ENCODE peak calls at places on chromosome 2, in four cellular contexts. One of them, this sample, is unnamed.

GRCh38 chr2:200444530-200444929 is 65.3 kb downstream of the KCTD18 start:
- DNase-seq in heart right ventricle: no peak
- DNase-seq in activated CD4-positive, alpha-beta T cell treated with anti-CD3 and anti-CD28 coated beads, Interleukin-2, amount 10 ng/mL, durations not matched to agents 24 days and 14 days: no peak
- DNase-seq in EH: no peak
- DNase-seq in this sample: no peak

GRCh38 chr2:231528636-231529030 is 1.6 kb downstream of the NMUR1 start:
- DNase-seq in heart right ventricle: no peak
- DNase-seq in activated CD4-positive, alpha-beta T cell treated with anti-CD3 and anti-CD28 coated beads, Interleukin-2, amount 10 ng/mL, durations not matched to agents 24 days and 14 days: no peak
- DNase-seq in EH: no peak
- DNase-seq in this sample: no peak

GRCh38 chr2:46294185-46294836 is 2.9 kb upstream of the EPAS1 start:
- DNase-seq in heart right ventricle: no peak
- DNase-seq in activated CD4-positive, alpha-beta T cell treated with anti-CD3 and anti-CD28 coated beads, Interleukin-2, amount 10 ng/mL, durations not matched to agents 24 days and 14 days: peak
- DNase-seq in EH: peak
- DNase-seq in this sample: peak

GRCh38 chr2:143905587-143905986 is 614.3 kb downstream of the ZEB2 start:
- DNase-seq in heart right ventricle: no peak
- DNase-seq in activated CD4-positive, alpha-beta T cell treated with anti-CD3 and anti-CD28 coated beads, Interleukin-2, amount 10 ng/mL, durations not matched to agents 24 days and 14 days: no peak
- DNase-seq in EH: no peak
- DNase-seq in this sample: no peak

GRCh38 chr2:29225814-29226213 is 110.6 kb downstream of the CLIP4 start:
- DNase-seq in heart right ventricle: no peak
- DNase-seq in activated CD4-positive, alpha-beta T cell treated with anti-CD3 and anti-CD28 coated beads, Interleukin-2, amount 10 ng/mL, durations not matched to agents 24 days and 14 days: no peak
- DNase-seq in EH: no peak
- DNase-seq in this sample: no peak

GRCh38 chr2:62785216-62785615 is 79.7 kb downstream of the EHBP1 start:
- DNase-seq in heart right ventricle: no peak
- DNase-seq in activated CD4-positive, alpha-beta T cell treated with anti-CD3 and anti-CD28 coated beads, Interleukin-2, amount 10 ng/mL, durations not matched to agents 24 days and 14 days: no peak
- DNase-seq in EH: peak
- DNase-seq in this sample: no peak

GRCh38 chr2:65027611-65028244 is 28.5 kb upstream of the CEP68 start:
- DNase-seq in heart right ventricle: no peak
- DNase-seq in activated CD4-positive, alpha-beta T cell treated with anti-CD3 and anti-CD28 coated beads, Interleukin-2, amount 10 ng/mL, durations not matched to agents 24 days and 14 days: no peak
- DNase-seq in EH: peak
- DNase-seq in this sample: no peak

GRCh38 chr2:190413421-190413820 is 5.3 kb downstream of the MFSD6 start:
- DNase-seq in heart right ventricle: no peak
- DNase-seq in activated CD4-positive, alpha-beta T cell treated with anti-CD3 and anti-CD28 coated beads, Interleukin-2, amount 10 ng/mL, durations not matched to agents 24 days and 14 days: no peak
- DNase-seq in EH: no peak
- DNase-seq in this sample: no peak

GRCh38 chr2:75224636-75225094 is 25.3 kb upstream of the TACR1 start:
- DNase-seq in heart right ventricle: no peak
- DNase-seq in activated CD4-positive, alpha-beta T cell treated with anti-CD3 and anti-CD28 coated beads, Interleukin-2, amount 10 ng/mL, durations not matched to agents 24 days and 14 days: no peak
- DNase-seq in EH: no peak
- DNase-seq in this sample: no peak

GRCh38 chr2:23491622-23492336 is 106.8 kb downstream of the KLHL29 start:
- DNase-seq in heart right ventricle: no peak
- DNase-seq in activated CD4-positive, alpha-beta T cell treated with anti-CD3 and anti-CD28 coated beads, Interleukin-2, amount 10 ng/mL, durations not matched to agents 24 days and 14 days: no peak
- DNase-seq in EH: no peak
- DNase-seq in this sample: no peak

GRCh38 chr2:95261602-95262001 is 12.6 kb upstream of the PROM2 start:
- DNase-seq in heart right ventricle: no peak
- DNase-seq in activated CD4-positive, alpha-beta T cell treated with anti-CD3 and anti-CD28 coated beads, Interleukin-2, amount 10 ng/mL, durations not matched to agents 24 days and 14 days: no peak
- DNase-seq in EH: no peak
- DNase-seq in this sample: no peak

GRCh38 chr2:3450385-3451031 is 68.8 kb downstream of the ADI1 start:
- DNase-seq in heart right ventricle: no peak
- DNase-seq in activated CD4-positive, alpha-beta T cell treated with anti-CD3 and anti-CD28 coated beads, Interleukin-2, amount 10 ng/mL, durations not matched to agents 24 days and 14 days: no peak
- DNase-seq in EH: no peak
- DNase-seq in this sample: no peak

GRCh38 chr2:128368437-128369125 is 49.9 kb upstream of the HS6ST1 start:
- DNase-seq in heart right ventricle: no peak
- DNase-seq in activated CD4-positive, alpha-beta T cell treated with anti-CD3 and anti-CD28 coated beads, Interleukin-2, amount 10 ng/mL, durations not matched to agents 24 days and 14 days: no peak
- DNase-seq in EH: no peak
- DNase-seq in this sample: no peak